ENCODE peak calls at places on chromosomes 2 and 18, in five cellular contexts. O, A, D, S and C are unnamed samples.

GRCh38 chr2:31957748-31958717 is 52.8 kb downstream of the MEMO1 start:
- DNase-seq in O (no peak), A (no peak), D (no peak), S (no peak), C (no peak)

GRCh38 chr18:12005542-12006487 is 24.5 kb downstream of the IMPA2 start:
- DNase-seq in O (no peak), A (no peak), D (no peak), S (no peak), C (no peak)

GRCh38 chr2:202429164-202429980 is 53.2 kb downstream of the BMPR2 start:
- DNase-seq in O (no peak), A (no peak), D (no peak), S (no peak), C (no peak)

GRCh38 chr2:39595116-39595515 is 70.6 kb upstream of the TMEM178A start:
- DNase-seq in O (no peak), A (no peak), D (no peak), S (no peak), C (no peak)

GRCh38 chr2:20672191-20672951 is 5.4 kb downstream of the GDF7 start:
- DNase-seq in O (no peak), A (no peak), D (no peak), S (no peak), C (no peak)

GRCh38 chr18:2979027-2979570 is 33.8 kb downstream of the LPIN2 start:
- DNase-seq in O (no peak), A (no peak), D (no peak), S (no peak), C (no peak)

GRCh38 chr2:54228945-54229344 is 27.1 kb downstream of the TSPYL6 start:
- DNase-seq in O (no peak), A (no peak), D (no peak), S (no peak), C (peak)

GRCh38 chr2:47002480-47003381 is 87.1 kb upstream of the MCFD2 start:
- DNase-seq in O (no peak), A (peak), D (peak), S (no peak), C (peak)

GRCh38 chr2:168169097-168169745 is 78.2 kb downstream of the STK39 start:
- DNase-seq in O (no peak), A (no peak), D (no peak), S (no peak), C (no peak)

GRCh38 chr2:48600917-48601316 is 16.7 kb upstream of the GTF2A1L start:
- DNase-seq in O (no peak), A (no peak), D (no peak), S (no peak), C (no peak)

GRCh38 chr2:103167599-103167998 is 405.8 kb downstream of the TMEM182 start:
- DNase-seq in O (no peak), A (no peak), D (no peak), S (no peak), C (no peak)

GRCh38 chr18:37519506-37520135 is 46.0 kb downstream of the CELF4 start:
- DNase-seq in O (no peak), A (no peak), D (no peak), S (no peak), C (no peak)

GRCh38 chr2:199798881-199799580 is 52.0 kb downstream of the FTCDNL1 start:
- DNase-seq in O (no peak), A (peak), D (peak), S (no peak), C (peak)

GRCh38 chr2:141554810-141555209 is 576.0 kb downstream of the LRP1B start:
- DNase-seq in O (no peak), A (no peak), D (no peak), S (no peak), C (peak)

GRCh38 chr2:105809099-105809473 is 64.4 kb downstream of the NCK2 start:
- DNase-seq in O (no peak), A (no peak), D (no peak), S (no peak), C (no peak)

GRCh38 chr2:85759257-85759613 is 5.4 kb downstream of the ATOH8 start:
- DNase-seq in O (no peak), A (no peak), D (no peak), S (no peak), C (no peak)

GRCh38 chr2:3605013-3605961 is 10.4 kb downstream of the COLEC11 start:
- DNase-seq in O (peak), A (no peak), D (no peak), S (peak), C (no peak)

GRCh38 chr18:77657651-77658308 is 408.1 kb downstream of the GALR1 start:
- DNase-seq in O (no peak), A (no peak), D (no peak), S (no peak), C (no peak)

GRCh38 chr2:191318037-191318728 is 73.0 kb downstream of the MYO1B start:
- DNase-seq in O (no peak), A (no peak), D (no peak), S (no peak), C (no peak)

GRCh38 chr18:75251466-75251865 is 40.9 kb downstream of the TSHZ1 start:
- DNase-seq in O (no peak), A (no peak), D (no peak), S (no peak), C (no peak)

GRCh38 chr18:32018331-32019250 is at the start of gene RNF125:
- DNase-seq in O (peak), A (peak), D (peak), S (peak), C (peak)